ENCODE peak calls at places on chromosomes 13 and 19, in ten cellular contexts. X is mucosa of descending colon; F is heart right ventricle; G is RPMI7951; H is astrocyte; W is IMR-90; Q is NCI-H82; Z is stimulated activated CD4-positive, alpha-beta T cell treated with anti-CD3 and anti-CD28 coated beads, Interleukin-4, amount 100 ng/mL, for 48 hours; I is right lobe of liver; U is cardiac fibroblast. A is an unnamed sample.

GRCh38 chr13:18943273-18943672 is 238.4 kb downstream of the TUBA3C start:
- DNase-seq in X (peak), F (no peak), G (no peak), H (no peak), W (no peak), Q (no peak), Z (no peak), I (no peak), U (no peak), A (no peak)

GRCh38 chr13:113860579-113861432 is 3.1 kb downstream of the GAS6 start:
- DNase-seq in X (peak), F (no peak), G (no peak), H (no peak), W (no peak), Q (no peak), Z (no peak), I (no peak), U (peak), A (peak)

GRCh38 chr13:74134777-74135305 is 637 bp upstream of the KLF12 start:
- DNase-seq in X (peak), F (peak), G (peak), H (no peak), W (no peak), Q (peak), Z (peak), I (peak), U (peak), A (no peak)

GRCh38 chr13:44188257-44188656 is 185.4 kb upstream of the SERP2 start:
- DNase-seq in X (no peak), F (no peak), G (peak), H (peak), W (peak), Q (no peak), Z (no peak), I (no peak), U (no peak), A (peak)

GRCh38 chr19:39014037-39014436 is 18.3 kb downstream of the FBXO27 start:
- DNase-seq in X (no peak), F (no peak), G (peak), H (no peak), W (no peak), Q (no peak), Z (no peak), I (no peak), U (no peak), A (no peak)

GRCh38 chr13:21181671-21182070 is 5.2 kb downstream of the MRPL57 start:
- DNase-seq in X (no peak), F (no peak), G (no peak), H (no peak), W (no peak), Q (no peak), Z (no peak), I (no peak), U (no peak), A (no peak)

GRCh38 chr13:31794452-31794851 is 55.1 kb downstream of the RXFP2 start:
- DNase-seq in X (no peak), F (no peak), G (no peak), H (no peak), W (no peak), Q (no peak), Z (no peak), I (no peak), U (peak), A (no peak)

GRCh38 chr13:111493468-111493867 is 173.0 kb downstream of the TEX29 start:
- DNase-seq in X (no peak), F (no peak), G (no peak), H (no peak), W (no peak), Q (no peak), Z (no peak), I (no peak), U (no peak), A (no peak)

GRCh38 chr13:67075239-67075638 is 154.9 kb downstream of the PCDH9 start:
- DNase-seq in X (no peak), F (no peak), G (no peak), H (no peak), W (peak), Q (peak), Z (no peak), I (no peak), U (peak), A (peak)

GRCh38 chr13:92843549-92843948 is 383.1 kb upstream of the GPC6 start:
- DNase-seq in X (no peak), F (no peak), G (peak), H (peak), W (peak), Q (no peak), Z (no peak), I (no peak), U (peak), A (peak)

GRCh38 chr13:41199526-41199925 is 5.2 kb upstream of the KBTBD7 start:
- DNase-seq in X (no peak), F (no peak), G (no peak), H (no peak), W (no peak), Q (no peak), Z (no peak), I (no peak), U (no peak), A (no peak)

GRCh38 chr19:40646564-40647254 is 43.7 kb downstream of the NUMBL start:
- DNase-seq in X (no peak), F (no peak), G (no peak), H (no peak), W (peak), Q (no peak), Z (no peak), I (no peak), U (no peak), A (no peak)

GRCh38 chr13:111216166-111216960 is 101.3 kb downstream of the ARHGEF7 start:
- DNase-seq in X (no peak), F (no peak), G (no peak), H (no peak), W (peak), Q (peak), Z (no peak), I (peak), U (no peak), A (peak)

GRCh38 chr13:59442946-59443345 is 720.8 kb downstream of the DIAPH3 start:
- DNase-seq in X (no peak), F (no peak), G (no peak), H (no peak), W (peak), Q (no peak), Z (no peak), I (no peak), U (peak), A (peak)

GRCh38 chr19:33950141-33950805 is 153.6 kb downstream of the KCTD15 start:
- DNase-seq in X (no peak), F (no peak), G (no peak), H (no peak), W (no peak), Q (no peak), Z (no peak), I (no peak), U (peak), A (no peak)

GRCh38 chr19:18782559-18783225 is 8.4 kb downstream of the COMP start:
- DNase-seq in X (no peak), F (no peak), G (no peak), H (no peak), W (no peak), Q (no peak), Z (no peak), I (no peak), U (no peak), A (no peak)

GRCh38 chr19:53865523-53865917 is 2.2 kb upstream of the MYADM start:
- DNase-seq in X (no peak), F (no peak), G (no peak), H (no peak), W (no peak), Q (no peak), Z (no peak), I (no peak), U (no peak), A (no peak)

GRCh38 chr13:59951011-59951410 is 212.7 kb downstream of the DIAPH3 start:
- DNase-seq in X (no peak), F (no peak), G (no peak), H (no peak), W (no peak), Q (no peak), Z (no peak), I (no peak), U (no peak), A (no peak)

GRCh38 chr13:110546933-110547332 is 14.6 kb downstream of the RAB20 start:
- DNase-seq in X (peak), F (peak), G (peak), H (peak), W (peak), Q (peak), Z (no peak), I (peak), U (peak), A (peak)

GRCh38 chr13:92316030-92316429 is 910.6 kb upstream of the GPC6 start:
- DNase-seq in X (no peak), F (no peak), G (no peak), H (no peak), W (no peak), Q (no peak), Z (no peak), I (no peak), U (no peak), A (no peak)

GRCh38 chr13:94315188-94315587 is 164.3 kb downstream of the DCT start:
- DNase-seq in X (no peak), F (no peak), G (no peak), H (no peak), W (no peak), Q (no peak), Z (no peak), I (no peak), U (no peak), A (no peak)

GRCh38 chr13:98343461-98343860 is 166.4 kb upstream of the RNF113B start:
- DNase-seq in X (no peak), F (no peak), G (no peak), H (no peak), W (no peak), Q (no peak), Z (no peak), I (no peak), U (no peak), A (no peak)

GRCh38 chr13:112893570-112894422 is 75.2 kb upstream of the MCF2L start:
- DNase-seq in X (peak), F (peak), G (no peak), H (no peak), W (peak), Q (peak), Z (no peak), I (peak), U (peak), A (peak)

GRCh38 chr19:47035127-47035494 is 13.3 kb downstream of the TMEM160 start:
- DNase-seq in X (no peak), F (no peak), G (no peak), H (no peak), W (no peak), Q (peak), Z (no peak), I (no peak), U (no peak), A (no peak)

GRCh38 chr19:50191270-50191669 is 12.2 kb upstream of the MYH14 start:
- DNase-seq in X (no peak), F (no peak), G (no peak), H (no peak), W (no peak), Q (no peak), Z (no peak), I (no peak), U (no peak), A (no peak)

GRCh38 chr19:13974073-13974472 is 21.8 kb downstream of the DCAF15 start:
- DNase-seq in X (no peak), F (no peak), G (no peak), H (no peak), W (no peak), Q (peak), Z (no peak), I (no peak), U (no peak), A (no peak)

GRCh38 chr13:35978607-35979316 is 152.4 kb downstream of the DCLK1 start:
- DNase-seq in X (no peak), F (no peak), G (peak), H (peak), W (peak), Q (peak), Z (no peak), I (no peak), U (peak), A (peak)

GRCh38 chr19:6774821-6775707 is 2.6 kb downstream of the VAV1 start:
- DNase-seq in X (no peak), F (no peak), G (no peak), H (no peak), W (no peak), Q (peak), Z (no peak), I (no peak), U (peak), A (peak)

GRCh38 chr19:19185853-19186728 is 5.9 kb downstream of the BORCS8 start:
- DNase-seq in X (no peak), F (no peak), G (peak), H (peak), W (peak), Q (peak), Z (peak), I (no peak), U (peak), A (peak)